ENCODE peak calls at places on chromosomes 13 and 19, in six cellular contexts. W, Y, T, X, G and P are unnamed samples.

GRCh38 chr13:102198418-102199322 is 203.2 kb downstream of the FGF14 start:
- DNase-seq in W (no peak), Y (no peak), T (peak), X (no peak), G (no peak), P (peak)

GRCh38 chr19:41316306-41316920 is 6.4 kb downstream of the CCDC97 start:
- DNase-seq in W (no peak), Y (no peak), T (no peak), X (no peak), G (no peak), P (no peak)

GRCh38 chr19:2631213-2631821 is 71.2 kb downstream of the GNG7 start:
- DNase-seq in W (no peak), Y (no peak), T (peak), X (no peak), G (no peak), P (no peak)

GRCh38 chr13:108033800-108034707 is 181.3 kb downstream of the LIG4 start:
- DNase-seq in W (no peak), Y (no peak), T (no peak), X (no peak), G (no peak), P (no peak)

GRCh38 chr13:82963466-82963865 is 918.8 kb downstream of the SLITRK1 start:
- DNase-seq in W (no peak), Y (no peak), T (peak), X (no peak), G (no peak), P (no peak)

GRCh38 chr13:45949161-45949560 is 97.6 kb upstream of the SIAH3 start:
- DNase-seq in W (no peak), Y (no peak), T (no peak), X (no peak), G (no peak), P (peak)

GRCh38 chr19:47633516-47633915 is 24.6 kb downstream of the BICRA start:
- DNase-seq in W (no peak), Y (no peak), T (no peak), X (no peak), G (no peak), P (no peak)

GRCh38 chr19:58460039-58460438 is 6.8 kb upstream of the ZNF324 start:
- DNase-seq in W (no peak), Y (no peak), T (no peak), X (no peak), G (no peak), P (no peak)

GRCh38 chr13:96967248-96967745 is 27.0 kb downstream of the OXGR1 start:
- DNase-seq in W (no peak), Y (no peak), T (no peak), X (no peak), G (no peak), P (no peak)

GRCh38 chr13:42398542-42398941 is 126.6 kb downstream of the AKAP11 start:
- DNase-seq in W (no peak), Y (no peak), T (peak), X (no peak), G (no peak), P (peak)

GRCh38 chr19:38556521-38557174 is 61.1 kb downstream of the MAP4K1 start:
- DNase-seq in W (no peak), Y (no peak), T (peak), X (no peak), G (no peak), P (no peak)

GRCh38 chr19:31312004-31312403 is 37.2 kb downstream of the TSHZ3 start:
- DNase-seq in W (no peak), Y (no peak), T (peak), X (no peak), G (no peak), P (peak)

GRCh38 chr13:79898996-79899395 is 418.0 kb downstream of the NDFIP2 start:
- DNase-seq in W (no peak), Y (no peak), T (no peak), X (no peak), G (no peak), P (no peak)

GRCh38 chr19:44664976-44665375 is 6.3 kb upstream of the CEACAM19 start:
- DNase-seq in W (no peak), Y (no peak), T (no peak), X (no peak), G (no peak), P (no peak)

GRCh38 chr13:98345103-98345899 is 168.2 kb upstream of the RNF113B start:
- DNase-seq in W (no peak), Y (no peak), T (peak), X (peak), G (no peak), P (no peak)

GRCh38 chr19:41928221-41928683 is at the start of gene ERFL:
- DNase-seq in W (no peak), Y (no peak), T (no peak), X (no peak), G (no peak), P (no peak)

GRCh38 chr19:34365463-34366401 is 736 bp downstream of the GPI start:
- DNase-seq in W (peak), Y (peak), T (peak), X (peak), G (no peak), P (no peak)

GRCh38 chr13:32849369-32849768 is 166.9 kb upstream of the KL start:
- DNase-seq in W (no peak), Y (no peak), T (no peak), X (no peak), G (no peak), P (no peak)

GRCh38 chr19:20078696-20079095 is 896 bp downstream of the ZNF90 start:
- DNase-seq in W (no peak), Y (peak), T (peak), X (peak), G (no peak), P (no peak)

GRCh38 chr19:18119243-18120105 is 21.9 kb downstream of the MAST3 start:
- DNase-seq in W (no peak), Y (no peak), T (no peak), X (no peak), G (no peak), P (no peak)

GRCh38 chr19:42386974-42387707 is 3.0 kb downstream of the CNFN start:
- DNase-seq in W (peak), Y (no peak), T (peak), X (peak), G (no peak), P (no peak)

GRCh38 chr13:49110122-49110831 is 109.9 kb upstream of the MLNR start:
- DNase-seq in W (peak), Y (peak), T (peak), X (peak), G (peak), P (peak)

GRCh38 chr13:93244141-93244917 is 17.7 kb downstream of the GPC6 start:
- DNase-seq in W (no peak), Y (peak), T (peak), X (no peak), G (no peak), P (no peak)

GRCh38 chr13:65985632-65986031 is 1244.5 kb downstream of the PCDH9 start:
- DNase-seq in W (no peak), Y (no peak), T (no peak), X (no peak), G (no peak), P (no peak)

GRCh38 chr13:45607931-45608330 is 7.6 kb downstream of the ERICH6B start:
- DNase-seq in W (no peak), Y (no peak), T (no peak), X (no peak), G (no peak), P (no peak)

GRCh38 chr13:29562762-29563161 is 32.7 kb downstream of the SLC7A1 start:
- DNase-seq in W (no peak), Y (no peak), T (no peak), X (no peak), G (no peak), P (no peak)

GRCh38 chr13:27868639-27869435 is 51.0 kb upstream of the PDX1 start:
- DNase-seq in W (no peak), Y (no peak), T (peak), X (no peak), G (no peak), P (no peak)

GRCh38 chr19:7930765-7931164 is 4.8 kb upstream of the CTXN1 start:
- DNase-seq in W (no peak), Y (no peak), T (no peak), X (no peak), G (no peak), P (no peak)

GRCh38 chr19:12064266-12065099 is at the start of gene ZNF844:
- DNase-seq in W (peak), Y (peak), T (peak), X (peak), G (peak), P (peak)

GRCh38 chr13:79290595-79291244 is 115.3 kb downstream of the RBM26 start:
- DNase-seq in W (no peak), Y (no peak), T (peak), X (no peak), G (no peak), P (no peak)

GRCh38 chr13:24605923-24606372 is 74.3 kb upstream of the ATP12A start:
- DNase-seq in W (no peak), Y (no peak), T (peak), X (no peak), G (no peak), P (no peak)

GRCh38 chr13:81223784-81224501 is 883.0 kb upstream of the SPRY2 start:
- DNase-seq in W (no peak), Y (no peak), T (no peak), X (no peak), G (no peak), P (no peak)

GRCh38 chr13:55517312-55517711 is 1623.4 kb upstream of the PRR20A start:
- DNase-seq in W (no peak), Y (no peak), T (no peak), X (no peak), G (no peak), P (no peak)

GRCh38 chr13:25267715-25268114 is 19.6 kb downstream of the MTMR6 start:
- DNase-seq in W (no peak), Y (no peak), T (peak), X (no peak), G (no peak), P (no peak)

GRCh38 chr19:41887711-41888382 is 4.9 kb downstream of the ARHGEF1 start:
- DNase-seq in W (no peak), Y (no peak), T (peak), X (no peak), G (no peak), P (no peak)

GRCh38 chr13:40910324-40911050 is 108.6 kb downstream of the ELF1 start:
- DNase-seq in W (no peak), Y (no peak), T (peak), X (no peak), G (no peak), P (no peak)

GRCh38 chr19:17307876-17308377 is 1.4 kb upstream of the DDA1 start:
- DNase-seq in W (no peak), Y (no peak), T (no peak), X (no peak), G (no peak), P (no peak)

DNA sequence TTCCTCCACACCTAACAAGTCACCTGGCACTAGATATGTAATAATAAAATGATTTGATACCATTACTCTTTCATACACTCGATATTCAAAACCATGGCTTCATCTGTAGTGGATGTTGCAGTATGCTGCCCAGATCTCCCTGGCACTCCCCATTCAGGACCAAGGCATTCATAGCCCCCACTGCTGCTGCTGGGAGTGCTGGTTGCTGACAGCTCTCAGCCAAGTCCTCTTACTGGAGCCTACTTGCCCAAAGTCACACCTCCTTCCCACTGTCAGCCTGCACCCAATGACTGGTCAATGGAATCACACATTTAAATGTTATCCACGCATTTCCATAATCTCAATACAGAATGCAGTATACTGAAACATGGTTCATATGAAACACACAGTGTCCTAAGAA is 3.7 kb downstream of the SUCLA2 start:
- DNase-seq in W (peak), Y (no peak), T (no peak), X (no peak), G (no peak), P (no peak)
- H3K4me3 ChIP-seq in W (no peak), Y (no peak), T (no peak), X (no peak), G (no peak), P (no peak)

DNA sequence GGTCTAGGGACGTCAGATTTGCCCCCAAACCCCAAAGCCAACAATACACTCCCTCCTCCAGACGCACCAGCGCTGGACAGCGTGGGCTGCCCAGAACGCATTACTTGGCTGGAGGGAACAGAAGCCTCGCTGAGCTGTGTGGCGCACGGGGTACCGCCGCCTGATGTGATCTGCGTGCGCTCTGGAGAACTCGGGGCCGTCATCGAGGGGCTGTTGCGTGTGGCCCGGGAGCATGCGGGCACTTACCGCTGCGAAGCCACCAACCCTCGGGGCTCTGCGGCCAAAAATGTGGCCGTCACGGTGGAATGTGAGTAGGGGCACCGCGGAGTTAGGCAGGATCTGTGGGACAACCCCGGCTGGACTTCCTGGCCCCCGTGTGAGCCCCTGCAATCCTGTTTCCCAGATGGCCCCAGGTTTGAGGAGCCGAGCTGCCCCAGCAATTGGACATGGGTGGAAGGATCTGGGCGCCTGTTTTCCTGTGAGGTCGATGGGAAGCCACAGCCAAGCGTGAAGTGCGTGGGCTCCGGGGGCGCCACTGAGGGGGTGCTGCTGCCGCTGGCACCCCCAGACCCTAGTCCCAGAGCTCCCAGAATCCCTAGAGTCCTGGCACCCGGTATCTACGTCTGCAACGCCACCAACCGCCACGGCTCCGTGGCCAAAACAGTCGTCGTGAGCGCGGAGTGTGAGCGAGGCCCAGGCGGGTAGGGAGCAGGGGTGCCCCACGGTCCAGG is 4.0 kb downstream of the ICAM5 start:
- DNase-seq in W (no peak), Y (no peak), T (no peak), X (no peak), G (no peak), P (no peak)
- H3K4me3 ChIP-seq in W (no peak), Y (no peak), T (no peak), X (no peak), G (no peak), P (no peak)

GRCh38 chr19:6531956-6532243 is 1.1 kb downstream of the TNFSF9 start:
- DNase-seq in W (no peak), Y (no peak), T (no peak), X (no peak), G (no peak), P (no peak)
- H3K4me3 ChIP-seq in W (no peak), Y (peak), T (no peak), X (no peak), G (peak), P (peak)

GRCh38 chr19:49361438-49362047 is 673 bp downstream of the TEAD2 start:
- DNase-seq in W (peak), Y (peak), T (peak), X (peak), G (no peak), P (no peak)

GRCh38 chr19:49364083-49364687 is 508 bp downstream of the DKKL1 start:
- DNase-seq in W (peak), Y (peak), T (no peak), X (no peak), G (no peak), P (no peak)

GRCh38 chr19:49362926-49363264 is 679 bp upstream of the TEAD2 start:
- DNase-seq in W (peak), Y (peak), T (peak), X (no peak), G (no peak), P (no peak)

GRCh38 chr19:49362048-49362925 is at the start of gene TEAD2:
- DNase-seq in W (peak), Y (peak), T (peak), X (peak), G (no peak), P (no peak)

GRCh38 chr19:49363265-49364082 is at the start of gene DKKL1:
- DNase-seq in W (peak), Y (peak), T (peak), X (peak), G (peak), P (peak)
- H3K4me3 ChIP-seq in W (peak), Y (peak), T (peak), X (no peak), G (peak), P (peak)

GRCh38 chr13:112059457-112060317 is 7.3 kb upstream of the SOX1 start:
- DNase-seq in W (no peak), Y (no peak), T (no peak), X (no peak), G (no peak), P (no peak)

GRCh38 chr13:112058519-112058873 is 8.5 kb upstream of the SOX1 start:
- DNase-seq in W (no peak), Y (no peak), T (no peak), X (peak), G (no peak), P (no peak)

GRCh38 chr13:112060431-112060830 is 6.5 kb upstream of the SOX1 start:
- DNase-seq in W (no peak), Y (no peak), T (no peak), X (no peak), G (no peak), P (no peak)

GRCh38 chr13:112057736-112058518 is 9.0 kb upstream of the SOX1 start:
- DNase-seq in W (no peak), Y (no peak), T (no peak), X (peak), G (no peak), P (no peak)

DNA sequence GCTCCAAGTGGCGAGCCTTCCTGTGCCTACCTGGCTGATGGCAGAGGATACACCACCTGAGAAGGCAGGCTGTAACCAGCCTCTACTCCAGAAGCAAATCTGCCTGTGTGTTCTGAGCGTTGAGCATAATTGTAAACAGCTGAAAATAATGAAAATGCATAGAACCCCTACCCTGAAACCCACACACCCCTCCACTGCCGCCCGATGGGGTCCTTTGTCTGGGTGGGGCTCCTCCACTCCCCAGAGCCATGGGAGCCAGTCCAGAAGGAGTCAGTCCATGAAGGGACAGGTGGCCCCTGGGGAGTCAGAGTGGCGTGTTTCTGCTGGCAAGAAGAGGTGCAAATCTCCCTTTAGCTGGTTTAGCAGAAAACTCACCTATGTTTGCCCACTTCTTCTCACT is 8.0 kb upstream of the SOX1 start:
- DNase-seq in W (no peak), Y (no peak), T (no peak), X (no peak), G (no peak), P (no peak)
- H3K4me3 ChIP-seq in W (no peak), Y (no peak), T (no peak), X (no peak), G (no peak), P (no peak)

GRCh38 chr19:55605637-55606470 is at the start of gene ZNF865:
- DNase-seq in W (peak), Y (peak), T (peak), X (peak), G (no peak), P (peak)

GRCh38 chr19:55606471-55606787 is 982 bp downstream of the ZNF865 start:
- DNase-seq in W (no peak), Y (no peak), T (no peak), X (no peak), G (no peak), P (no peak)

GRCh38 chr19:55606817-55607216 is 1.4 kb downstream of the ZNF865 start:
- DNase-seq in W (no peak), Y (no peak), T (no peak), X (no peak), G (no peak), P (no peak)

GRCh38 chr19:55603581-55604292 is 1.7 kb upstream of the ZNF865 start:
- DNase-seq in W (no peak), Y (no peak), T (no peak), X (no peak), G (no peak), P (no peak)

DNA sequence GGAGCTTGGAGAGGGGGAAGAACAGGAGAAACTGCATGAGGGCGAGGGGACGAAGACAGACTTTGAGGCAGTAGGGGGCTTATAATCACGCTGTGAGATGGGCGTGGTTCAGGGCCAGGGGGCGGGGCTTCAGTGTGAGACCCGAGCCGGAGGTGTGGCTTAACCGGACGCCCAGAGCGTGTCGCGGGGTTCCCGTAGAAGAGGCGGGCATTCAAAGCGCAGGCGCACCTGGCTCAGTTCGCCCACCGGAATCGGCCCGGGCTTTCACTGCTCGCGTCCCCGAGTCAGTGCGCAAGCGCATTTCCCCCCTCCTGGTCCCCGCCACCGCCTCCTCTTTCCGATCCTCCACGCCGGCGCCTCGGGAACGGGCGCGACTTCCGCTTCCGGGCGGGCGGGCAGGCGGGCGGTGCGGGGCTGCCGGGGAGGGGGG is 225 bp upstream of the ZNF865 start:
- DNase-seq in W (peak), Y (peak), T (peak), X (peak), G (peak), P (peak)
- H3K4me3 ChIP-seq in W (peak), Y (peak), T (peak), X (peak), G (peak), P (peak)